ENCODE peak calls at places on chromosomes 5 and 9, in seven cellular contexts. U, G, E, T, B, Y and K are unnamed samples.

GRCh38 chr5:140573683-140574082 is 9.1 kb downstream of the SLC35A4 start:
- DNase-seq in U (no peak), G (no peak), E (no peak), T (no peak), B (no peak), Y (no peak), K (no peak)

GRCh38 chr9:84832453-84832852 is 162.9 kb downstream of the NTRK2 start:
- DNase-seq in U (no peak), G (no peak), E (no peak), T (no peak), B (no peak), Y (no peak), K (no peak)

GRCh38 chr9:21677387-21677786 is 125.0 kb upstream of the MTAP start:
- DNase-seq in U (no peak), G (no peak), E (no peak), T (no peak), B (no peak), Y (no peak), K (no peak)

GRCh38 chr9:99489043-99489378 is 266.9 kb downstream of the SEC61B start:
- DNase-seq in U (no peak), G (no peak), E (peak; percentile 40), T (no peak), B (no peak), Y (no peak), K (no peak)

GRCh38 chr5:113917997-113918396 is 404.5 kb downstream of the YTHDC2 start:
- DNase-seq in U (no peak), G (no peak), E (no peak), T (no peak), B (no peak), Y (no peak), K (no peak)

GRCh38 chr5:141598389-141599360 is 20.1 kb downstream of the DIAPH1 start:
- DNase-seq in U (no peak), G (no peak), E (no peak), T (no peak), B (peak; percentile 13), Y (no peak), K (no peak)

GRCh38 chr5:104375345-104375744 is 812.8 kb upstream of the NUDT12 start:
- DNase-seq in U (no peak), G (no peak), E (no peak), T (no peak), B (no peak), Y (no peak), K (no peak)

GRCh38 chr9:78786794-78787193 is 489.9 kb downstream of the PSAT1 start:
- DNase-seq in U (no peak), G (no peak), E (no peak), T (no peak), B (no peak), Y (no peak), K (no peak)

GRCh38 chr5:148623741-148624140 is 30.6 kb downstream of the HTR4 start:
- DNase-seq in U (no peak), G (no peak), E (no peak), T (no peak), B (no peak), Y (no peak), K (no peak)

GRCh38 chr9:95349109-95350038 is 31.9 kb upstream of the FANCC start:
- DNase-seq in U (no peak), G (peak; percentile 32), E (no peak), T (no peak), B (no peak), Y (no peak), K (no peak)